ENCODE peak calls at places on chromosomes 12 and 14, in five cellular contexts. One of them, this sample, is unnamed.

GRCh38 chr14:89621009-89621421 is 204.0 kb upstream of the FOXN3 start:
- DNase-seq in HEK293T: no peak
- DNase-seq in K562: no peak
- DNase-seq in SK-N-SH: no peak
- DNase-seq in GM12878: no peak
- DNase-seq in this sample: no peak

GRCh38 chr12:50105913-50106450 is 2.2 kb downstream of the GPD1 start:
- DNase-seq in HEK293T: no peak
- DNase-seq in K562: no peak
- DNase-seq in SK-N-SH: no peak
- DNase-seq in GM12878: no peak
- DNase-seq in this sample: no peak

GRCh38 chr12:14264777-14265176 is 100.7 kb upstream of the ATF7IP start:
- DNase-seq in HEK293T: no peak
- DNase-seq in K562: no peak
- DNase-seq in SK-N-SH: no peak
- DNase-seq in GM12878: no peak
- DNase-seq in this sample: no peak

GRCh38 chr14:95683793-95684192 is 2.4 kb upstream of the TCL1B start:
- DNase-seq in HEK293T: peak; percentile 73
- DNase-seq in K562: peak; percentile 4
- DNase-seq in SK-N-SH: no peak
- DNase-seq in GM12878: no peak
- DNase-seq in this sample: peak; percentile 11

GRCh38 chr14:102486513-102487203 is 22.9 kb downstream of the ANKRD9 start:
- DNase-seq in HEK293T: no peak
- DNase-seq in K562: peak; percentile 40
- DNase-seq in SK-N-SH: no peak
- DNase-seq in GM12878: no peak
- DNase-seq in this sample: no peak

GRCh38 chr12:112126000-112126431 is 656 bp downstream of the TRAFD1 start:
- DNase-seq in HEK293T: no peak
- DNase-seq in K562: peak; percentile 21
- DNase-seq in SK-N-SH: peak; percentile 36
- DNase-seq in GM12878: no peak
- DNase-seq in this sample: no peak

GRCh38 chr14:21780429-21781084 is 106.9 kb upstream of the OR4E1 start:
- DNase-seq in HEK293T: no peak
- DNase-seq in K562: no peak
- DNase-seq in SK-N-SH: no peak
- DNase-seq in GM12878: no peak
- DNase-seq in this sample: no peak

GRCh38 chr12:85076688-85077430 is 40.7 kb downstream of the LRRIQ1 start:
- DNase-seq in HEK293T: peak; percentile 41
- DNase-seq in K562: peak; percentile 2
- DNase-seq in SK-N-SH: peak; percentile 12
- DNase-seq in GM12878: no peak
- DNase-seq in this sample: peak; percentile 43

GRCh38 chr14:89296281-89296745 is 120.7 kb downstream of the FOXN3 start:
- DNase-seq in HEK293T: no peak
- DNase-seq in K562: no peak
- DNase-seq in SK-N-SH: no peak
- DNase-seq in GM12878: no peak
- DNase-seq in this sample: no peak

GRCh38 chr14:105448706-105449111 is 25.9 kb upstream of the CRIP2 start:
- DNase-seq in HEK293T: peak; percentile 84
- DNase-seq in K562: peak; percentile 66
- DNase-seq in SK-N-SH: peak; percentile 96
- DNase-seq in GM12878: no peak
- DNase-seq in this sample: peak; percentile 20

GRCh38 chr12:49979061-49979586 is 6.4 kb downstream of the AQP6 start:
- DNase-seq in HEK293T: no peak
- DNase-seq in K562: no peak
- DNase-seq in SK-N-SH: peak; percentile 86
- DNase-seq in GM12878: no peak
- DNase-seq in this sample: no peak

GRCh38 chr14:72715910-72716268 is 178.0 kb downstream of the DPF3 start:
- DNase-seq in HEK293T: no peak
- DNase-seq in K562: no peak
- DNase-seq in SK-N-SH: no peak
- DNase-seq in GM12878: no peak
- DNase-seq in this sample: no peak

GRCh38 chr14:94474581-94475031 is 1.4 kb downstream of the SERPINA9 start:
- DNase-seq in HEK293T: no peak
- DNase-seq in K562: no peak
- DNase-seq in SK-N-SH: no peak
- DNase-seq in GM12878: no peak
- DNase-seq in this sample: no peak

GRCh38 chr12:88698471-88698870 is 118.2 kb upstream of the KITLG start:
- DNase-seq in HEK293T: no peak
- DNase-seq in K562: no peak
- DNase-seq in SK-N-SH: peak; percentile 9
- DNase-seq in GM12878: no peak
- DNase-seq in this sample: no peak
- TF ChIP-seq FOXM1 in HEK293T: no peak
- TF ChIP-seq FOXM1 in K562: no peak
- TF ChIP-seq FOXM1 in SK-N-SH: no peak
- TF ChIP-seq FOXM1 in GM12878: no peak
- TF ChIP-seq FOXM1 in this sample: no peak

GRCh38 chr12:70254225-70254624 is 11.0 kb downstream of the CNOT2 start:
- DNase-seq in HEK293T: no peak
- DNase-seq in K562: no peak
- DNase-seq in SK-N-SH: no peak
- DNase-seq in GM12878: no peak
- DNase-seq in this sample: no peak
- TF ChIP-seq FOXM1 in HEK293T: no peak
- TF ChIP-seq FOXM1 in K562: no peak
- TF ChIP-seq FOXM1 in SK-N-SH: no peak
- TF ChIP-seq FOXM1 in GM12878: no peak
- TF ChIP-seq FOXM1 in this sample: no peak

DNA sequence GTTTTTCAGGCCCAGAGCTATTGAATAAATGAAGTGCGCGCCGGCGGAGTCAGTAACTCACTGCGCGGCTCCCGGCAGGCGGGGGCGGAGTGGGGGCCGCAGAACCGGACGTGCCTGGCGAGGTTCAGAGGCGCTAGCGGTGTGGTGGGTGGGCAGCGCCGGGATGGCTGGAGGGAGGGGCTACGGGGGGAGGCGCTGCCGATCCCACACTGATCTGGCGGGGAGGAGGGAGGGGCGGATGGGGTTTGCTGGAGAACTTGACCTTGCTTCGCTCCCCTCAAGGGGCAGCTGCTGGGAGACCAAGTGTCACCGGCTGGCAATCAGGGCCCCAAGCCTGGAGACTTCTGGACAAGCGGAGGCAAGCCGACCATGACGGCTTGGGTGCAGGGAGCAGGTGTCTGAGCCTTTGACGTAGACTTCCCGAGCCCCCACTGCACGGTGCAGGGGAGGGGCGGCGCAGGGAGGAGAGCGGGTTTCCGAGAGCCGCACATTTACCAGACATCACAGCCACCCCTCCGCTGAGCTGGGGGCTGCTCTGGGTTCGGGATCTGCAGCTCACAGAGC is 174.1 kb upstream of the RTL1 start:
- DNase-seq in HEK293T: no peak
- DNase-seq in K562: no peak
- DNase-seq in SK-N-SH: peak; percentile 73
- DNase-seq in GM12878: no peak
- DNase-seq in this sample: no peak
- TF ChIP-seq FOXM1 in HEK293T: no peak
- TF ChIP-seq FOXM1 in K562: no peak
- TF ChIP-seq FOXM1 in SK-N-SH: no peak
- TF ChIP-seq FOXM1 in GM12878: no peak
- TF ChIP-seq FOXM1 in this sample: no peak

GRCh38 chr12:27573972-27574371 is 50.0 kb downstream of the PPFIBP1 start:
- DNase-seq in HEK293T: no peak
- DNase-seq in K562: no peak
- DNase-seq in SK-N-SH: no peak
- DNase-seq in GM12878: no peak
- DNase-seq in this sample: no peak
- TF ChIP-seq FOXM1 in HEK293T: no peak
- TF ChIP-seq FOXM1 in K562: no peak
- TF ChIP-seq FOXM1 in SK-N-SH: peak; percentile 39
- TF ChIP-seq FOXM1 in GM12878: no peak
- TF ChIP-seq FOXM1 in this sample: no peak

GRCh38 chr12:48013287-48013686 is 9.0 kb upstream of the COL2A1 start:
- DNase-seq in HEK293T: no peak
- DNase-seq in K562: no peak
- DNase-seq in SK-N-SH: no peak
- DNase-seq in GM12878: no peak
- DNase-seq in this sample: no peak
- TF ChIP-seq FOXM1 in HEK293T: no peak
- TF ChIP-seq FOXM1 in K562: no peak
- TF ChIP-seq FOXM1 in SK-N-SH: no peak
- TF ChIP-seq FOXM1 in GM12878: no peak
- TF ChIP-seq FOXM1 in this sample: no peak